ENCODE peak calls at places on chromosome 17, in five cellular contexts. One of them, this sample, is unnamed. For H3K9me2, the result is how much of the 10 kb centered on the place peaks cover.

GRCh38 chr17:7004398-7005253 is 7.8 kb upstream of the RNASEK start:
- DNase-seq in OCI-LY7: peak
- DNase-seq in SK-N-SH: peak
- DNase-seq in MM.1S: peak
- DNase-seq in GM23338: peak
- DNase-seq in this sample: peak

GRCh38 chr17:33389506-33390141 is 96.5 kb upstream of the ASIC2 start:
- DNase-seq in OCI-LY7: no peak
- DNase-seq in SK-N-SH: no peak
- DNase-seq in MM.1S: no peak
- DNase-seq in GM23338: no peak
- DNase-seq in this sample: no peak

GRCh38 chr17:48804936-48805411 is 12.1 kb downstream of the TTLL6 start:
- DNase-seq in OCI-LY7: peak
- DNase-seq in SK-N-SH: peak
- DNase-seq in MM.1S: peak
- DNase-seq in GM23338: peak
- DNase-seq in this sample: peak

GRCh38 chr17:17970699-17971430 is 1.3 kb downstream of the TOM1L2 start:
- DNase-seq in OCI-LY7: no peak
- DNase-seq in SK-N-SH: no peak
- DNase-seq in MM.1S: no peak
- DNase-seq in GM23338: no peak
- DNase-seq in this sample: peak

GRCh38 chr17:64240741-64241347 is 22.2 kb downstream of the TEX2 start:
- DNase-seq in OCI-LY7: no peak
- DNase-seq in SK-N-SH: peak
- DNase-seq in MM.1S: no peak
- DNase-seq in GM23338: no peak
- DNase-seq in this sample: peak

GRCh38 chr17:4968166-4968915 is 724 bp upstream of the SPAG7 start:
- DNase-seq in OCI-LY7: no peak
- DNase-seq in SK-N-SH: peak
- DNase-seq in MM.1S: no peak
- DNase-seq in GM23338: peak
- DNase-seq in this sample: no peak

GRCh38 chr17:62950067-62950466 is 16.0 kb upstream of the TANC2 start:
- DNase-seq in OCI-LY7: no peak
- DNase-seq in SK-N-SH: no peak
- DNase-seq in MM.1S: no peak
- DNase-seq in GM23338: no peak
- DNase-seq in this sample: peak

GRCh38 chr17:1471490-1471889 is 15.5 kb upstream of the CRK start:
- DNase-seq in OCI-LY7: no peak
- DNase-seq in SK-N-SH: no peak
- DNase-seq in MM.1S: no peak
- DNase-seq in GM23338: no peak
- DNase-seq in this sample: no peak

GRCh38 chr17:17572010-17572785 is 19.3 kb downstream of the PEMT start:
- DNase-seq in OCI-LY7: no peak
- DNase-seq in SK-N-SH: no peak
- DNase-seq in MM.1S: no peak
- DNase-seq in GM23338: no peak
- DNase-seq in this sample: no peak

GRCh38 chr17:76718516-76718915 is 7.8 kb upstream of the MXRA7 start:
- DNase-seq in OCI-LY7: no peak
- DNase-seq in SK-N-SH: no peak
- DNase-seq in MM.1S: no peak
- DNase-seq in GM23338: no peak
- DNase-seq in this sample: no peak

GRCh38 chr17:14719942-14720341 is 419.1 kb downstream of the HS3ST3B1 start:
- DNase-seq in OCI-LY7: no peak
- DNase-seq in SK-N-SH: no peak
- DNase-seq in MM.1S: no peak
- DNase-seq in GM23338: no peak
- DNase-seq in this sample: peak

GRCh38 chr17:42062673-42063072 is 12.3 kb upstream of the C17orf113 start:
- DNase-seq in OCI-LY7: no peak
- DNase-seq in SK-N-SH: no peak
- DNase-seq in MM.1S: no peak
- DNase-seq in GM23338: no peak
- DNase-seq in this sample: no peak

GRCh38 chr17:796609-797008 is 14.5 kb downstream of the MRM3 start:
- DNase-seq in OCI-LY7: no peak
- DNase-seq in SK-N-SH: no peak
- DNase-seq in MM.1S: no peak
- DNase-seq in GM23338: no peak
- DNase-seq in this sample: no peak

GRCh38 chr17:41678907-41679739 is 9.6 kb upstream of the EIF1 start:
- DNase-seq in OCI-LY7: peak
- DNase-seq in SK-N-SH: no peak
- DNase-seq in MM.1S: peak
- DNase-seq in GM23338: no peak
- DNase-seq in this sample: peak

GRCh38 chr17:5164465-5164864 is 27.2 kb downstream of the ZNF594 start:
- DNase-seq in OCI-LY7: no peak
- DNase-seq in SK-N-SH: no peak
- DNase-seq in MM.1S: no peak
- DNase-seq in GM23338: no peak
- DNase-seq in this sample: no peak

GRCh38 chr17:76683921-76684745 is 26.6 kb downstream of the MXRA7 start:
- DNase-seq in OCI-LY7: no peak
- DNase-seq in SK-N-SH: peak
- DNase-seq in MM.1S: no peak
- DNase-seq in GM23338: no peak
- DNase-seq in this sample: no peak

GRCh38 chr17:1275962-1276736 is 3.3 kb upstream of the TRARG1 start:
- DNase-seq in OCI-LY7: peak
- DNase-seq in SK-N-SH: peak
- DNase-seq in MM.1S: peak
- DNase-seq in GM23338: peak
- DNase-seq in this sample: peak

GRCh38 chr17:37725021-37725585 is 19.8 kb downstream of the HNF1B start:
- DNase-seq in OCI-LY7: no peak
- DNase-seq in SK-N-SH: no peak
- DNase-seq in MM.1S: no peak
- DNase-seq in GM23338: no peak
- DNase-seq in this sample: no peak

GRCh38 chr17:37725601-37726146 is 19.2 kb downstream of the HNF1B start:
- DNase-seq in OCI-LY7: no peak
- DNase-seq in SK-N-SH: no peak
- DNase-seq in MM.1S: no peak
- DNase-seq in GM23338: no peak
- DNase-seq in this sample: no peak

GRCh38 chr17:37729905-37730304 is 15.0 kb downstream of the HNF1B start:
- DNase-seq in OCI-LY7: no peak
- DNase-seq in SK-N-SH: no peak
- DNase-seq in MM.1S: no peak
- DNase-seq in GM23338: no peak
- DNase-seq in this sample: no peak

GRCh38 chr17:37726891-37727780 is 17.7 kb downstream of the HNF1B start:
- DNase-seq in OCI-LY7: no peak
- DNase-seq in SK-N-SH: no peak
- DNase-seq in MM.1S: no peak
- DNase-seq in GM23338: no peak
- DNase-seq in this sample: no peak

GRCh38 chr17:37726248-37726647 is 18.6 kb downstream of the HNF1B start:
- DNase-seq in OCI-LY7: no peak
- DNase-seq in SK-N-SH: no peak
- DNase-seq in MM.1S: no peak
- DNase-seq in GM23338: no peak
- DNase-seq in this sample: no peak
- H3K9me2 ChIP-seq in OCI-LY7: under half
- H3K9me2 ChIP-seq in SK-N-SH: under half
- H3K9me2 ChIP-seq in MM.1S: under half
- H3K9me2 ChIP-seq in GM23338: under half
- H3K9me2 ChIP-seq in this sample: under half

DNA sequence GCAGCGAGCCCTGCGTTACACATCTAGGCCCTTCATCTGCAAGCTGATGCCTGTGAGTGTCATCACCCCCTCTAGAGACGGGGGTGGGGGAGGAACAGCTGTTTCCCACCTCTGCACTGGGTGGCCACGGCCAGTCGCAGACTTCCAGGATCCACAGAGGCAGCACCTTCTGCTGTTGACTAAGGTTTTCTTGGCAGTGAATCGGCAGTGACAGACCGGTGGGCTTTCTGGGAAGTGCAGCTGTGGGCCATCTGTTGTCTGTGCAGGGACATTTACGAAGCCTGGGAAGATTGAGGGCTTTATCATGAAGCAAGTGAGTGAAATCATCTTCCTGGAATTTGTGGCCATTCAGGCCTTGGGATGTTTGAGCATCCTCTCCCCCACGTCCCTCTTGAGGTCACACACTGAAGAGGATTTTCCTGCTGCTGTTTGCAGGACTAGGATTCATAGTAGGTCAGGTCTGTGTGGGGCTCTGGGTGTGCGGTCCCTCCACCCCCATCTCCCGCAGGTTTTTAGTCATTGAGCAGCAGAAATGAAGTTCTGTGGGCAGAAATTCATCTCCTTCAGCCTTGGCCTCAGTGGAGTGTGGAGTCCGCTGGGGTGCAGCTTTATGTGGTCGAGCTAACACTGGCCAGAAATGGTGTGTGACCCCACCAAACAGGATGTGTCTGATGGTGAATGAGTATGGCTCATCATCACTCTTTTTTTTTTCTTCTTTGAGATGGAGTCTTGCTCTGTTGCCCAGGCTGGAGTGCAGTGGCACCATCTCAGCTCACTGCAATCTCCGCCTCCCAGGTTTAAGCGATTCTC is 12.0 kb downstream of the PGS1 start:
- DNase-seq in OCI-LY7: no peak
- DNase-seq in SK-N-SH: peak
- DNase-seq in MM.1S: no peak
- DNase-seq in GM23338: peak
- DNase-seq in this sample: peak
- TF ChIP-seq CTCF in OCI-LY7: peak
- TF ChIP-seq CTCF in SK-N-SH: peak
- TF ChIP-seq CTCF in MM.1S: no peak
- TF ChIP-seq CTCF in GM23338: peak
- TF ChIP-seq CTCF in this sample: no peak

GRCh38 chr17:8366231-8366630 is 10.3 kb downstream of the KRABD2 start:
- DNase-seq in OCI-LY7: no peak
- DNase-seq in SK-N-SH: no peak
- DNase-seq in MM.1S: no peak
- DNase-seq in GM23338: no peak
- DNase-seq in this sample: peak
- H3K9me2 ChIP-seq in OCI-LY7: under half
- H3K9me2 ChIP-seq in SK-N-SH: under half
- H3K9me2 ChIP-seq in MM.1S: under half
- H3K9me2 ChIP-seq in GM23338: under half
- H3K9me2 ChIP-seq in this sample: under half

GRCh38 chr17:50660887-50661345 is 26.2 kb downstream of the ABCC3 start:
- DNase-seq in OCI-LY7: no peak
- DNase-seq in SK-N-SH: peak
- DNase-seq in MM.1S: no peak
- DNase-seq in GM23338: no peak
- DNase-seq in this sample: no peak
- TF ChIP-seq CTCF in OCI-LY7: no peak
- TF ChIP-seq CTCF in SK-N-SH: no peak
- TF ChIP-seq CTCF in MM.1S: no peak
- TF ChIP-seq CTCF in GM23338: no peak
- TF ChIP-seq CTCF in this sample: no peak

This sample was measured in PC-3.